ENCODE peak calls at places on chromosome 13, in ten cellular contexts. R is CD4-positive, CD25-positive, alpha-beta regulatory T cell; N is CD8-positive, alpha-beta memory T cell; G is A673; B is BE2C; E is pancreas; M is psoas muscle; J is GM23338; T is lower lobe of right lung; Y is right cardiac atrium. V is an unnamed sample. For H3K4me1, the result is how much of the 10 kb centered on the place peaks cover.

GRCh38 chr13:97212540-97213146 is 9.5 kb upstream of the MBNL2 start:
- DNase-seq in E (no peak), G (peak), M (no peak), R (no peak), B (peak), Y (no peak), N (no peak), T (no peak), J (peak), V (peak)

GRCh38 chr13:91586609-91587008 is 188.2 kb downstream of the GPC5 start:
- DNase-seq in M (no peak), J (no peak), Y (no peak), G (no peak), B (no peak), R (no peak), E (no peak), T (no peak), N (no peak), V (no peak)

GRCh38 chr13:41780736-41781708 is 179.9 kb downstream of the VWA8 start:
- DNase-seq in R (no peak), G (peak), J (no peak), B (no peak), Y (no peak), T (no peak), M (no peak), E (no peak), N (no peak), V (peak)

GRCh38 chr13:43058318-43058674 is 34.9 kb downstream of the DNAJC15 start:
- DNase-seq in B (peak), J (no peak), E (no peak), Y (no peak), N (no peak), G (peak), T (no peak), M (no peak), R (no peak), V (peak)

GRCh38 chr13:92510416-92510815 is 716.2 kb upstream of the GPC6 start:
- DNase-seq in G (no peak), R (no peak), J (peak), N (no peak), M (no peak), E (no peak), B (no peak), T (no peak), Y (no peak), V (no peak)

GRCh38 chr13:32125221-32125621 is 93.6 kb downstream of the FRY start:
- DNase-seq in Y (no peak), N (no peak), G (no peak), M (no peak), E (no peak), J (no peak), B (no peak), R (no peak), T (no peak), V (peak)

GRCh38 chr13:42084722-42085121 is 36.3 kb downstream of the DGKH start:
- DNase-seq in G (no peak), M (no peak), N (no peak), B (no peak), R (no peak), T (no peak), Y (no peak), J (no peak), E (no peak), V (no peak)

GRCh38 chr13:21986602-21987001 is 315.7 kb downstream of the FGF9 start:
- DNase-seq in B (no peak), J (no peak), T (no peak), R (no peak), Y (peak), N (no peak), G (no peak), E (no peak), M (peak), V (peak)

GRCh38 chr13:77521595-77522367 is 13.7 kb upstream of the SCEL start:
- DNase-seq in T (peak), B (no peak), J (peak), Y (no peak), N (no peak), M (no peak), R (no peak), G (peak), E (no peak), V (peak)

GRCh38 chr13:106302011-106302410 is 233.5 kb downstream of the EFNB2 start:
- DNase-seq in T (no peak), G (no peak), R (no peak), B (no peak), N (no peak), E (no peak), Y (no peak), J (peak), M (no peak), V (no peak)

GRCh38 chr13:36332986-36333385 is 13.2 kb downstream of the SPART start:
- DNase-seq in B (no peak), R (no peak), E (no peak), J (no peak), T (no peak), G (no peak), N (no peak), Y (no peak), M (no peak), V (peak)

GRCh38 chr13:114135731-114136171 is 3.3 kb upstream of the RASA3 start:
- DNase-seq in R (no peak), J (no peak), N (no peak), E (no peak), M (no peak), B (no peak), T (no peak), G (no peak), Y (no peak), V (no peak)

GRCh38 chr13:26050568-26051230 is 1.1 kb downstream of the SHISA2 start:
- DNase-seq in T (peak), B (peak), N (no peak), G (peak), E (peak), M (peak), Y (peak), R (no peak), J (peak), V (peak)

GRCh38 chr13:29457299-29457698 is 138.2 kb downstream of the SLC7A1 start:
- DNase-seq in N (no peak), G (peak), J (no peak), R (no peak), B (no peak), Y (no peak), M (no peak), E (no peak), T (no peak), V (peak)

GRCh38 chr13:92494915-92495314 is 731.7 kb upstream of the GPC6 start:
- DNase-seq in G (no peak), B (no peak), T (no peak), Y (no peak), J (no peak), E (no peak), M (no peak), N (no peak), R (no peak), V (no peak)

GRCh38 chr13:79336971-79337370 is 69.1 kb downstream of the RBM26 start:
- DNase-seq in T (no peak), N (no peak), R (no peak), E (peak), Y (no peak), J (no peak), M (no peak), B (no peak), G (no peak), V (no peak)

GRCh38 chr13:113138792-113139551 is 16.4 kb downstream of the F10 start:
- DNase-seq in T (no peak), N (no peak), Y (no peak), E (no peak), B (no peak), G (no peak), R (no peak), J (no peak), M (no peak), V (no peak)

GRCh38 chr13:56893843-56894242 is 246.9 kb upstream of the PRR20A start:
- DNase-seq in E (no peak), Y (no peak), R (no peak), J (no peak), T (no peak), B (no peak), G (no peak), M (no peak), N (no peak), V (no peak)

GRCh38 chr13:47594833-47595232 is 406.2 kb downstream of the SUCLA2 start:
- DNase-seq in T (no peak), R (peak), M (no peak), B (no peak), E (no peak), Y (no peak), G (no peak), J (peak), N (no peak), V (peak)

GRCh38 chr13:53137777-53138176 is 109.2 kb downstream of the OLFM4 start:
- DNase-seq in N (no peak), M (no peak), G (peak), R (no peak), Y (no peak), T (no peak), E (no peak), J (no peak), B (no peak), V (peak)

GRCh38 chr13:94968040-94968756 is 255.9 kb upstream of the SOX21 start:
- DNase-seq in E (peak), N (no peak), B (peak), G (peak), J (peak), Y (peak), R (no peak), T (no peak), M (no peak), V (peak)

GRCh38 chr13:59356607-59357006 is 807.1 kb downstream of the DIAPH3 start:
- DNase-seq in J (no peak), B (peak), M (peak), G (peak), Y (peak), E (peak), R (no peak), N (no peak), T (peak), V (peak)

GRCh38 chr13:105202384-105202783 is 1333.1 kb downstream of the EFNB2 start:
- DNase-seq in Y (no peak), G (peak), J (peak), T (no peak), N (no peak), B (peak), E (no peak), M (no peak), R (no peak), V (no peak)

GRCh38 chr13:94925263-94925662 is 212.9 kb upstream of the SOX21 start:
- DNase-seq in E (no peak), G (no peak), M (no peak), Y (no peak), J (no peak), T (no peak), B (no peak), N (no peak), R (no peak), V (no peak)

GRCh38 chr13:25179810-25180437 is 7.8 kb upstream of the AMER2 start:
- DNase-seq in N (no peak), T (no peak), Y (no peak), M (no peak), B (no peak), G (no peak), R (no peak), E (no peak), J (no peak), V (no peak)

GRCh38 chr13:94455414-94455813 is 24.1 kb downstream of the DCT start:
- DNase-seq in E (no peak), J (no peak), N (no peak), G (no peak), R (no peak), Y (no peak), M (no peak), T (no peak), B (no peak), V (no peak)

GRCh38 chr13:114196629-114197028 is 17.6 kb downstream of the CFAP97D2 start:
- DNase-seq in N (no peak), R (no peak), G (no peak), M (no peak), J (no peak), B (no peak), E (no peak), T (no peak), Y (no peak), V (no peak)

GRCh38 chr13:85236431-85236830 is 562.8 kb downstream of the SLITRK6 start:
- DNase-seq in M (no peak), E (no peak), G (peak), B (no peak), N (no peak), T (no peak), R (no peak), Y (no peak), J (no peak), V (no peak)

GRCh38 chr13:34842466-34842865 is 99.6 kb upstream of the NBEA start:
- DNase-seq in G (no peak), N (no peak), E (no peak), J (no peak), Y (no peak), T (no peak), M (no peak), R (no peak), B (no peak), V (no peak)

GRCh38 chr13:45194081-45194939 is 6.5 kb downstream of the KCTD4 start:
- DNase-seq in E (no peak), R (no peak), B (no peak), M (no peak), J (peak), N (no peak), Y (peak), G (peak), T (no peak), V (peak)
- H3K4me1 ChIP-seq in E (under half), R (under half), B (under half), M (under half), J (under half), N (under half), Y (under half), G (under half), T (under half), V (half or more)

GRCh38 chr13:82681535-82681934 is 1200.7 kb downstream of the SLITRK1 start:
- DNase-seq in G (no peak), Y (no peak), B (no peak), R (no peak), M (no peak), J (no peak), N (no peak), T (no peak), E (no peak), V (no peak)
- H3K4me1 ChIP-seq in G (under half), Y (under half), B (under half), R (under half), M (under half), J (under half), N (under half), T (under half), E (under half), V (under half)

DNA sequence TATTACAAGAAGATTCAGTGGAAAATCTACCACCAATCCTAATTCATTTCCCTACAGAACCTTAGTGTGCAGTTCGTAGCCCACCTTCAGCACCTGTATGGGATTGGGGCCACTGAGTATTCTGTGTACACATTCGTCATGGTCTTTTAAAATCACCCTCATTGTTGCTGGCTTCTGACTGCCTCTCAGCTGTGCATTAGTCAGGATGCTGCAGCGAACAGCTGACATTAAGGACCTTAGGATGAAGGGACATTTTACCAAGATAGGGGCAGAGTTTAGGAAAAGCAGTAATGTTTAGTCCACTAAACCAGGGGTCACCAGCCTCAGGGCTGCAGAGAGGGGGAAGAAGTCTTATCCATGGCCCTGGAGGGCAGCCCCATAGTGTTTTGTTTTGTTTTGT is 176.5 kb downstream of the COL4A1 start:
- DNase-seq in T (no peak), M (no peak), E (no peak), N (no peak), G (no peak), B (no peak), Y (no peak), J (no peak), R (no peak), V (no peak)
- H3K4me1 ChIP-seq in T (under half), M (under half), E (under half), N (under half), G (under half), B (under half), Y (under half), J (under half), R (under half), V (under half)

GRCh38 chr13:46575843-46576242 is 22.9 kb downstream of the LRCH1 start:
- DNase-seq in B (no peak), E (no peak), M (no peak), T (no peak), G (no peak), Y (no peak), N (no peak), R (no peak), J (no peak), V (peak)

GRCh38 chr13:46577656-46578589 is 25.0 kb downstream of the LRCH1 start:
- DNase-seq in Y (no peak), M (no peak), G (no peak), N (no peak), J (no peak), T (no peak), R (peak), E (no peak), B (no peak), V (peak)

GRCh38 chr13:46578590-46578975 is 25.6 kb downstream of the LRCH1 start:
- DNase-seq in T (no peak), M (no peak), G (no peak), B (no peak), J (no peak), N (no peak), R (no peak), E (no peak), Y (no peak), V (no peak)

GRCh38 chr13:46572758-46573384 is 19.9 kb downstream of the LRCH1 start:
- DNase-seq in B (no peak), M (no peak), R (no peak), J (no peak), N (no peak), G (no peak), Y (no peak), T (no peak), E (no peak), V (no peak)

GRCh38 chr13:46575321-46575721 is 22.4 kb downstream of the LRCH1 start:
- DNase-seq in M (no peak), T (no peak), R (no peak), J (no peak), N (no peak), E (no peak), B (no peak), G (no peak), Y (no peak), V (peak)
- H3K4me1 ChIP-seq in M (under half), T (half or more), R (under half), J (under half), N (under half), E (under half), B (under half), G (half or more), Y (under half), V (under half)

DNA sequence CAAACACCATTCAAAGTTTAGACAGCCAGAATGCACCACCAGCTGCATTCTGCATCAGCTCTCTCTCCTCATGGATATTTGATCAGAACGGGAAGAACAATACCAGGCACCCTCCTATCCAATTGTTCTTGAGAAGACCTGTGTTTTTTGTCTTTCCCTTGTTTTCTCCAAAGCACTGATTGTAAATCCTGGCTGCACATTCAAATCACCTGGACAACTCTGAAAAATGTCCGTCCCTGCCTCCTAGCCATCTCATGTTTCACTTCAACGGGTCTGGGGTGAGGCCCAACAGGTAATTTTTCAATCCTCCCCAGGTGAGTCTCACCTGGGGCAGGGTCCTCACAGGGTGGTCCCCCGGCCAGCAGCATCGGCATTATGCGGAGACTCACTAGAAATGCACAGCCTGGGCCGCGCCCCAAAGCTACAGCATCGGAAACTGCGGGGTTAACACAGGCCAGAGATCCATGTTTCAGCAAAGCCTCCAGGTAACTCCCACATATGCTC is 5.5 kb downstream of the IRS2 start:
- DNase-seq in M (no peak), R (no peak), N (no peak), J (no peak), T (no peak), Y (peak), G (no peak), B (no peak), E (no peak), V (no peak)
- H3K4me1 ChIP-seq in M (half or more), R (under half), N (under half), J (under half), T (half or more), Y (under half), G (under half), B (under half), E (under half), V (under half)

GRCh38 chr13:99363391-99363790 is 56.2 kb upstream of the GPR183 start:
- DNase-seq in N (no peak), M (no peak), T (no peak), Y (no peak), R (no peak), E (no peak), G (no peak), J (no peak), B (no peak), V (no peak)
- H3K4me1 ChIP-seq in N (half or more), M (under half), T (under half), Y (under half), R (half or more), E (under half), G (under half), J (under half), B (under half), V (under half)

DNA sequence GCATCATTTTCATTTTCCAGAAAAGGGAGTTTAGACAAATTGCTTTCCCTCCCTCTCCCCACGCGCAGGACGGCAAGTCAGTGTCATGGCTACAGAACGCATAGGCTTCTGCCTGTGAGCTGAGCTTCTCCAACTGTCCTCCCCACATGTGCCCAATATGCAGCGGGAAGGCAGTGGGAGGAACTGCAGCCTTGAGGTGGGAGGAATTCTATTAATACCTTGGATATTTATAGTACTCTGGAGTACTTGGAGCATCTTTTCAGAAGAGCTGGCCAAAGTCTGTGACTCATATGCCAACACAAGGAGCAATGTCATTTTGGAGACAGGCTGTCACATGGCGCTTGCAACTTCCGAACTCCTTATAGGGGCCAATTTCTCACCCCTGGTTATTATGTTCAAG is 245.1 kb upstream of the SERP2 start:
- DNase-seq in M (peak), G (no peak), Y (peak), T (no peak), N (no peak), E (no peak), B (no peak), R (no peak), J (no peak), V (peak)
- H3K4me1 ChIP-seq in M (under half), G (under half), Y (under half), T (under half), N (under half), E (under half), B (under half), R (under half), J (under half), V (under half)

GRCh38 chr13:69234171-69234570 is 873.5 kb upstream of the ATXN8OS start:
- DNase-seq in J (peak), Y (no peak), T (no peak), G (no peak), N (no peak), E (no peak), M (no peak), R (no peak), B (no peak), V (no peak)
- H3K4me1 ChIP-seq in J (under half), Y (under half), T (under half), G (under half), N (under half), E (under half), M (under half), R (under half), B (under half), V (under half)

DNA sequence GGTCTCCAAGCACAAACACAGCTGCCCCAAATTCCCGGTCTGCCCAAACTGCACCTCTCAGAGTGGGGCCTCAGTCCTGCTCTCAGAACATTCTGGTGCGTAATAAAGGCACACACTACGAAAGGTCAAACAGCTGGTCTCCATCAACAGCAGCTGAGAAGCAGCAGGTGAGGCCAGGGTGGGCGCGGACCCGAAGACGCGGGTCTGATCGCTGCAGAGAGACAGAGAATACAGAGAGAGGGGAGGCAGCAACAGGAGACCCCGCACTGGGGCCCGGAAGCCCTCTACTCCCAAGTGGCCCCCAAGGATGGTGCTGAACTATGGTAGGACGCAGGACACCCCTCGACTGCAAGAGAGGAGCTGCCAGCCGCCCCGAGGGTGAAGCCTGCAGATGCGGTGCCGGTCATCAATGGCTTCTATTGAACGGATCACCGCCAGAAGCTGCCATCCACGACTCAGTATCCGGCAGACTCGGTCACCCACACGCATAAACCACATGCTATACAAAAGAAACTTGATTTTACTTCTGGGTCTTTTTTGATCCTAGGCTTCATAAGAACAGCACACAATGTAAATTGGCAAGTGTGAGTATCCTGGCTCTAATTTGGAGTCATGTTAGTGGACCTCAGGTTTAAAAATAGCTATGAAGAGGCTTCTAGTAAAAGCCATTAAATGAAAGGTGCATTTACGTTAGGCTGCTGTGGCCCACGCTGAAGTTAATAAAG is 33.4 kb downstream of the STK24 start:
- DNase-seq in G (no peak), T (no peak), E (no peak), B (no peak), J (no peak), M (no peak), N (no peak), Y (no peak), R (peak), V (peak)
- H3K4me1 ChIP-seq in G (under half), T (half or more), E (under half), B (under half), J (under half), M (half or more), N (half or more), Y (under half), R (half or more), V (half or more)

V was measured in GM23248.